ENCODE peak calls at places on chromosomes 13 and 19, in seven cellular contexts. S is heart right ventricle; Y is activated CD4-positive, alpha-beta T cell treated with anti-CD3 and anti-CD28 coated beads for 36 hours; I is left ventricle myocardium inferior; M is T-cell; F is HEK293T; Q is anterior cingulate cortex. A is an unnamed sample.

GRCh38 chr13:110868631-110869165 is 46.2 kb downstream of the ANKRD10 start:
- DNase-seq in S (no peak), Y (no peak), I (no peak), M (no peak), F (no peak), Q (no peak), A (no peak)

GRCh38 chr19:35327642-35328041 is 1.3 kb upstream of the CD22 start:
- DNase-seq in S (no peak), Y (no peak), I (no peak), M (no peak), F (no peak), Q (no peak), A (no peak)

GRCh38 chr13:70162141-70162540 is 53.9 kb upstream of the KLHL1 start:
- DNase-seq in S (no peak), Y (no peak), I (no peak), M (no peak), F (peak), Q (no peak), A (no peak)

GRCh38 chr13:90302113-90302512 is 1045.4 kb upstream of the MIR17HG start:
- DNase-seq in S (no peak), Y (no peak), I (no peak), M (no peak), F (no peak), Q (no peak), A (no peak)

GRCh38 chr19:15247107-15248014 is 15.1 kb upstream of the EPHX3 start:
- DNase-seq in S (no peak), Y (no peak), I (no peak), M (no peak), F (no peak), Q (no peak), A (no peak)

GRCh38 chr19:4103073-4103418 is 20.9 kb downstream of the MAP2K2 start:
- DNase-seq in S (no peak), Y (peak), I (no peak), M (no peak), F (no peak), Q (no peak), A (no peak)

GRCh38 chr19:46719629-46720515 is 3.0 kb upstream of the PRKD2 start:
- DNase-seq in S (no peak), Y (no peak), I (no peak), M (no peak), F (no peak), Q (no peak), A (no peak)

GRCh38 chr13:41601718-41602445 is 144.5 kb downstream of the RGCC start:
- DNase-seq in S (no peak), Y (no peak), I (no peak), M (no peak), F (no peak), Q (no peak), A (no peak)

GRCh38 chr13:51349016-51349415 is 9.5 kb downstream of the SERPINE3 start:
- DNase-seq in S (no peak), Y (no peak), I (no peak), M (no peak), F (no peak), Q (no peak), A (no peak)

GRCh38 chr13:59710416-59710815 is 453.3 kb downstream of the DIAPH3 start:
- DNase-seq in S (no peak), Y (no peak), I (no peak), M (no peak), F (no peak), Q (no peak), A (no peak)

GRCh38 chr19:29121684-29122083 is 91.3 kb downstream of the UQCRFS1 start:
- DNase-seq in S (no peak), Y (peak), I (no peak), M (no peak), F (no peak), Q (no peak), A (no peak)

GRCh38 chr13:113974304-113975281 is 717 bp upstream of the C13orf46 start:
- DNase-seq in S (no peak), Y (peak), I (peak), M (no peak), F (no peak), Q (no peak), A (no peak)

GRCh38 chr13:95267662-95268369 is 33.4 kb downstream of the ABCC4 start:
- DNase-seq in S (no peak), Y (no peak), I (no peak), M (no peak), F (no peak), Q (no peak), A (no peak)

GRCh38 chr13:21006141-21007005 is 55.0 kb downstream of the LATS2 start:
- DNase-seq in S (no peak), Y (no peak), I (no peak), M (no peak), F (no peak), Q (no peak), A (no peak)

GRCh38 chr19:16915734-16916133 is 26.9 kb downstream of the F2RL3 start:
- DNase-seq in S (no peak), Y (no peak), I (no peak), M (no peak), F (no peak), Q (no peak), A (no peak)

GRCh38 chr13:43489168-43489730 is 297.5 kb downstream of the ENOX1 start:
- DNase-seq in S (peak), Y (no peak), I (peak), M (no peak), F (no peak), Q (no peak), A (no peak)

GRCh38 chr13:81393686-81394085 is 1052.8 kb upstream of the SPRY2 start:
- DNase-seq in S (no peak), Y (no peak), I (no peak), M (no peak), F (no peak), Q (no peak), A (no peak)